ENCODE peak calls at places on chromosomes 3 and 15, in four cellular contexts. E is cardiac muscle cell, Y is body of pancreas, U is astrocyte. Z is an unnamed sample.
A peak's percentile ranks its signal among the peaks of the same experiment; 100 is the strongest.

GRCh38 chr15:25734680-25735355 is 128.3 kb downstream of the ATP10A start:
- DNase-seq in E (no peak), Y (no peak), U (no peak), Z (no peak)

GRCh38 chr3:12984023-12984823 is 89.0 kb downstream of the IQSEC1 start:
- DNase-seq in E (peak; percentile 85), Y (peak; percentile 85), U (no peak), Z (peak; percentile 53)

GRCh38 chr15:68341851-68342336 is 64.3 kb downstream of the FEM1B start:
- DNase-seq in E (no peak), Y (no peak), U (no peak), Z (no peak)

GRCh38 chr3:47865192-47865591 is 62.3 kb downstream of the DHX30 start:
- DNase-seq in E (no peak), Y (no peak), U (no peak), Z (no peak)

GRCh38 chr3:33134026-33134625 is 20.3 kb downstream of the CRTAP start:
- DNase-seq in E (no peak), Y (no peak), U (peak; percentile 59), Z (peak; percentile 68)

GRCh38 chr15:97955040-97955439 is 5.5 kb upstream of the ARRDC4 start:
- DNase-seq in E (no peak), Y (no peak), U (no peak), Z (no peak)

GRCh38 chr3:192514081-192514753 is 213.1 kb downstream of the FGF12 start:
- DNase-seq in E (peak; percentile 80), Y (peak; percentile 52), U (peak; percentile 33), Z (peak; percentile 23)

GRCh38 chr15:77497942-77498361 is 77.3 kb downstream of the HMG20A start:
- DNase-seq in E (peak; percentile 76), Y (peak; percentile 20), U (peak; percentile 41), Z (no peak)

GRCh38 chr3:37957185-37957936 is 33.2 kb upstream of the VILL start:
- DNase-seq in E (no peak), Y (no peak), U (no peak), Z (no peak)

GRCh38 chr3:57230006-57230405 is 2.5 kb downstream of the APPL1 start:
- DNase-seq in E (no peak), Y (no peak), U (no peak), Z (peak; percentile 51)

GRCh38 chr3:131903988-131904415 is 130.8 kb downstream of the CPNE4 start:
- DNase-seq in E (no peak), Y (no peak), U (peak; percentile 99), Z (peak; percentile 91)

GRCh38 chr3:189132125-189132744 is 39.5 kb upstream of the TPRG1 start:
- DNase-seq in E (no peak), Y (peak; percentile 30), U (peak; percentile 92), Z (peak; percentile 71)

GRCh38 chr3:183287301-183287971 is 34.4 kb downstream of the B3GNT5 start:
- DNase-seq in E (no peak), Y (no peak), U (peak; percentile 95), Z (peak; percentile 96)

GRCh38 chr3:56357266-56357665 is 111.0 kb downstream of the ERC2 start:
- DNase-seq in E (peak; percentile 33), Y (no peak), U (peak; percentile 4), Z (peak; percentile 34)

GRCh38 chr3:152574461-152575079 is 260.4 kb upstream of the P2RY1 start:
- DNase-seq in E (peak; percentile 56), Y (peak; percentile 54), U (peak; percentile 25), Z (peak; percentile 51)

GRCh38 chr3:58082047-58082446 is 73.8 kb downstream of the FLNB start:
- DNase-seq in E (no peak), Y (no peak), U (peak; percentile 83), Z (no peak)

GRCh38 chr3:181700168-181701087 is 11.3 kb upstream of the SOX2 start:
- DNase-seq in E (peak; percentile 88), Y (peak; percentile 68), U (no peak), Z (peak; percentile 70)

GRCh38 chr3:186151077-186151971 is 42.4 kb upstream of the ETV5 start:
- DNase-seq in E (no peak), Y (peak; percentile 45), U (no peak), Z (no peak)

GRCh38 chr3:139611540-139611939 is 66.2 kb downstream of the NMNAT3 start:
- DNase-seq in E (peak; percentile 4), Y (no peak), U (no peak), Z (no peak)

GRCh38 chr3:126524429-126524988 is 554 bp downstream of the CHST13 start:
- DNase-seq in E (no peak), Y (no peak), U (no peak), Z (no peak)

GRCh38 chr15:98421419-98422085 is 226.8 kb upstream of the IGF1R start:
- DNase-seq in E (peak; percentile 85), Y (peak; percentile 78), U (no peak), Z (no peak)

GRCh38 chr3:5057857-5058324 is 64.2 kb upstream of the ARL8B start:
- DNase-seq in E (peak; percentile 75), Y (peak; percentile 86), U (peak; percentile 84), Z (peak; percentile 92)
- H3K4me3 ChIP-seq in E (no peak overlapping the region), Y (no peak overlapping the region), U (no peak overlapping the region), Z (no peak overlapping the region)

GRCh38 chr15:28923726-28924280 is 38.0 kb downstream of the APBA2 start:
- DNase-seq in E (no peak), Y (no peak), U (no peak), Z (no peak)

GRCh38 chr15:28921336-28921735 is 35.6 kb downstream of the APBA2 start:
- DNase-seq in E (no peak), Y (no peak), U (no peak), Z (no peak)

GRCh38 chr15:28922712-28923012 is 36.9 kb downstream of the APBA2 start:
- DNase-seq in E (no peak), Y (no peak), U (no peak), Z (no peak)

GRCh38 chr15:28920781-28921331 is 35.1 kb downstream of the APBA2 start:
- DNase-seq in E (no peak), Y (no peak), U (no peak), Z (no peak)

GRCh38 chr15:28921925-28922711 is 36.3 kb downstream of the APBA2 start:
- DNase-seq in E (peak; percentile 18), Y (no peak), U (no peak), Z (no peak)
- TF ChIP-seq CTCF in E (peak; percentile 20), Y (no peak), U (no peak), Z (no peak)

DNA sequence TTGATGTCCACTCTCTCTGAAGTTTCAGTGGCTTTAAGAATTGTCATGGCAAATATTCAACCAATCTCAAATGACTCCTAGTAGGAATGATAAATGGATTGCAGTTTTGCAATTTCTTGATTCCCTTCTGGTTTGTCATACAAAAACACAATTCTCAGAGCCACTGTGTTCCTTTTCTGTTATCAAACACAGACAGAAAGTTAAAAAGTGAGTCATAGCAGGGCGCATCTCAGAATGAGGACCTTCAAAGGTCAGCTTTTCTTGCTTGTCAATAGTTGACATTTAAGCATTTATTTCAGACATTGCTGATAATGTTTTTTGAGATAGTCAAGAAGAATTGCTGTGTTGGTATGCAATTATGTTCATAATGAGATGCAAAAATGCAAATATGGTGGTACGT is 405.9 kb downstream of the NR2F2 start:
- DNase-seq in E (no peak), Y (no peak), U (no peak), Z (no peak)
- H3K27me3 ChIP-seq in E (no peaks in the 10 kb centered on the region), Y (no peaks in the 10 kb centered on the region), U (no peaks in the 10 kb centered on the region), Z (no peaks in the 10 kb centered on the region)

DNA sequence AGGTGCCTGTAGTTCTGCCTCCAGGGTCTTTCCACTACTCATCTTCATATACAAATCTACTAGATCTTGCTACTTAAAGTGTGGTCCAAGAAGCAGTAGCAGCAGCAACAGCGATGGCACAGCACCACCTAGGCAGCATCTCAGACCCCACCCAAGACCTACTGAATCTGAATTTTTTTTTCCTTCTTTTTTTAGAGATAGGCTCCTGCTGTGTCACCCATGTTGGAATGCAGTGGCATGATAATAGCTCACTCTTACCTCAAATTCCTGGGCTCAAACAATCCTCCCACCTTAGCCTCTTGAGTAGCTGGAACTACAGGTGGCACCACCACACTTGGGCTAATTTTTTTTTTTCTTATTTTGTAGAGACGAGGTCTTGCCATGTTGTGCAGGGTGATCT is 346.7 kb upstream of the TGFBR2 start:
- DNase-seq in E (no peak), Y (no peak), U (no peak), Z (no peak)
- H3K4me3 ChIP-seq in E (no peak overlapping the region), Y (no peak overlapping the region), U (no peak overlapping the region), Z (no peak overlapping the region)

DNA sequence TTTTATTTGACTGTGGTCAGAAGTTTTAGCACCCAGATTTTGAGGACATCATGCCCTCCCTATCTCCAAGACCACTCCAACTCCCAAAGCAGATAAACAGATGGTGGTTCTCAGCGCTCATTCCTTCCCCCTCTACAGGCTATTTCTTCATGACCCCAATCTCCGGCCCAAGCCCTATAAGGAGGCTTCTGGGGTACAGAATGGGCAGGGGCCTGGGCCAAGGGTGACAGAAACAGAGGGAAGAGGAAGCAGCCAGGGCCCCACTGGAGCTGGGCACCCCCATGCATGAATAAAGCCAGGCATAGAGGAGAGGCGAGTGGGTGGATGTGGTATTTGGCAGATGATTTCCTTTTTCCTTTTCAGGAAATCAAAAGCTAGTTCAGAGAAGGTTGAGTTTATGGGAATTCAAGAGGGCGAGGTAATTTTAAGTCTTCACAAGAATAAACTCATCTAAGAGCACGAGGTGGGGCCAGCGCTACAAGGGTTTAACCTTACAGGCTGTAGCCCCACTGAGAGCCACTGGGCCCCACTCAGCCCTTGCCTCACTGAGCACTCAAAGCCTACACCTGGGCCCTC is 104.8 kb upstream of the HERC1 start:
- DNase-seq in E (no peak), Y (no peak), U (peak; percentile 41), Z (no peak)
- TF ChIP-seq CTCF in E (no peak), Y (no peak), U (no peak), Z (no peak)

GRCh38 chr3:137764563-137765309 is 621 bp downstream of the SOX14 start:
- DNase-seq in E (no peak), Y (no peak), U (no peak), Z (no peak)

GRCh38 chr3:137768021-137768360 is 3.9 kb downstream of the SOX14 start:
- DNase-seq in E (no peak), Y (no peak), U (no peak), Z (no peak)

GRCh38 chr3:137767146-137768020 is 3.3 kb downstream of the SOX14 start:
- DNase-seq in E (no peak), Y (no peak), U (no peak), Z (no peak)

GRCh38 chr3:137765310-137766033 is 1.4 kb downstream of the SOX14 start:
- DNase-seq in E (no peak), Y (no peak), U (no peak), Z (no peak)

DNA sequence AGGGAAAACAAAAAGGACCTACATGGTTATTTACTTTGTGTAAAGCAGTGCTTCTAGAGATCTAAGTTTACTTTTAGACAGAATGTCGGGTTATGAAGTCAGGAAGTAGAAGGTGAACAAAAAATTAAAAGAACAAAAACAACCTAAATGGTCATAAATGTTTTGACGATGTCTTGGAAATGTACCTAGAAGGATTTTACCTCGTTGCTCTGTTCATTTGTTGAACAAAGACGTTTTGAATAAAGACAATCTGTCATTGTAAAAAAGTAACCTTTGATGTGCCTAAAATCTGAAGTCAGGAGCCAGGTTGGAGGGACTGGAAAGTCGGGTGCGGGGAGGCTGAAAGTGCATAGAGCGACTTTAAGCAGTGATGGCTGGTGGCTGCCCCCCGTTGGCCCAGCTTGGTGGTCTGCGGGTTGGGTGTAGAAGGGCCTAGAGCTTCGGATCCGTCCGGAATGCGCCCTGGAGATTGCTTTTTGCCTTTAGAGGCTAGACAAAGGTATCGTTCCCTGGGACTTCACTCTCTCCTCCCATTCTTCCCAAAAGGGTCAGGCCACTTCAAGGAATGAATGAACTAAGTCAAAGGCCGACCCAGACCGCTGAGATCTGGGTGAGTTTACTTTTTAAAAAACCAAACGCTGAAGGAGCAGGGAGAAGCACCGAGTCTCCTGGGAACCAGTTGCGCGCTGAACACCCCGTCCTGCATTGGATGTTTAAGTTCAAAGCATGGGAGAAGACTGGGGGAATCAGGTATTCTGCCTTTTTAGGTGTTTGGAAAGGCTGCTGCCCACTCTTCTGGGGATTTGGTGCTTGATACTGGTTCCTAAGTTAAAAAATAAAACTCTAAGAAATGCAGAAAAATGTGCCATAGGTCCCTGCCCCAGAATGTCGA is 2.2 kb downstream of the SOX14 start:
- DNase-seq in E (no peak), Y (no peak), U (no peak), Z (no peak)
- H3K27me3 ChIP-seq in E (peaks cover 100% of the 10 kb centered on the region), Y (no peaks in the 10 kb centered on the region), U (peaks cover 98% of the 10 kb centered on the region), Z (peaks cover 87% of the 10 kb centered on the region)